ENCODE peak calls at places on chromosomes 13 and 19, in four cellular contexts. One of them, this sample, is unnamed.

GRCh38 chr13:36431204-36432105 is 840 bp upstream of the CCNA1 start:
- DNase-seq in Calu3: no peak
- DNase-seq in RWPE1: peak
- DNase-seq in fibroblast of lung: no peak
- DNase-seq in this sample: peak

GRCh38 chr13:113000575-113000974 is 31.6 kb downstream of the MCF2L start:
- DNase-seq in Calu3: no peak
- DNase-seq in RWPE1: no peak
- DNase-seq in fibroblast of lung: no peak
- DNase-seq in this sample: no peak

GRCh38 chr19:8655340-8655709 is 24.9 kb downstream of the NFILZ start:
- DNase-seq in Calu3: no peak
- DNase-seq in RWPE1: no peak
- DNase-seq in fibroblast of lung: no peak
- DNase-seq in this sample: no peak

GRCh38 chr19:49767380-49767779 is 579 bp downstream of the AP2A1 start:
- DNase-seq in Calu3: no peak
- DNase-seq in RWPE1: peak
- DNase-seq in fibroblast of lung: no peak
- DNase-seq in this sample: no peak

GRCh38 chr19:50415661-50416033 is 3.1 kb upstream of the SPIB start:
- DNase-seq in Calu3: no peak
- DNase-seq in RWPE1: no peak
- DNase-seq in fibroblast of lung: no peak
- DNase-seq in this sample: no peak

GRCh38 chr13:96804186-96804585 is 190.1 kb downstream of the OXGR1 start:
- DNase-seq in Calu3: no peak
- DNase-seq in RWPE1: no peak
- DNase-seq in fibroblast of lung: no peak
- DNase-seq in this sample: no peak

GRCh38 chr13:93690139-93690538 is 463.5 kb downstream of the GPC6 start:
- DNase-seq in Calu3: no peak
- DNase-seq in RWPE1: no peak
- DNase-seq in fibroblast of lung: peak
- DNase-seq in this sample: peak

GRCh38 chr19:4972509-4973230 is 3.8 kb downstream of the KDM4B start:
- DNase-seq in Calu3: peak
- DNase-seq in RWPE1: no peak
- DNase-seq in fibroblast of lung: peak
- DNase-seq in this sample: no peak

GRCh38 chr19:46299695-46300094 is 2.9 kb downstream of the HIF3A start:
- DNase-seq in Calu3: no peak
- DNase-seq in RWPE1: no peak
- DNase-seq in fibroblast of lung: no peak
- DNase-seq in this sample: no peak

GRCh38 chr19:5624741-5625140 is 1.9 kb downstream of the SAFB start:
- DNase-seq in Calu3: no peak
- DNase-seq in RWPE1: no peak
- DNase-seq in fibroblast of lung: no peak
- DNase-seq in this sample: peak

GRCh38 chr19:10006335-10006708 is 4.0 kb downstream of the COL5A3 start:
- DNase-seq in Calu3: no peak
- DNase-seq in RWPE1: no peak
- DNase-seq in fibroblast of lung: peak
- DNase-seq in this sample: no peak

GRCh38 chr19:5578094-5578846 is 10.5 kb upstream of the TINCR start:
- DNase-seq in Calu3: peak
- DNase-seq in RWPE1: peak
- DNase-seq in fibroblast of lung: peak
- DNase-seq in this sample: peak

GRCh38 chr19:13909430-13909829 is 3.4 kb downstream of the CC2D1A start:
- DNase-seq in Calu3: no peak
- DNase-seq in RWPE1: no peak
- DNase-seq in fibroblast of lung: no peak
- DNase-seq in this sample: no peak

GRCh38 chr19:3982701-3983541 is 2.3 kb downstream of the EEF2 start:
- DNase-seq in Calu3: no peak
- DNase-seq in RWPE1: peak
- DNase-seq in fibroblast of lung: peak
- DNase-seq in this sample: no peak

GRCh38 chr19:48878219-48879024 is 6.2 kb downstream of the PPP1R15A start:
- DNase-seq in Calu3: no peak
- DNase-seq in RWPE1: no peak
- DNase-seq in fibroblast of lung: peak
- DNase-seq in this sample: no peak

DNA sequence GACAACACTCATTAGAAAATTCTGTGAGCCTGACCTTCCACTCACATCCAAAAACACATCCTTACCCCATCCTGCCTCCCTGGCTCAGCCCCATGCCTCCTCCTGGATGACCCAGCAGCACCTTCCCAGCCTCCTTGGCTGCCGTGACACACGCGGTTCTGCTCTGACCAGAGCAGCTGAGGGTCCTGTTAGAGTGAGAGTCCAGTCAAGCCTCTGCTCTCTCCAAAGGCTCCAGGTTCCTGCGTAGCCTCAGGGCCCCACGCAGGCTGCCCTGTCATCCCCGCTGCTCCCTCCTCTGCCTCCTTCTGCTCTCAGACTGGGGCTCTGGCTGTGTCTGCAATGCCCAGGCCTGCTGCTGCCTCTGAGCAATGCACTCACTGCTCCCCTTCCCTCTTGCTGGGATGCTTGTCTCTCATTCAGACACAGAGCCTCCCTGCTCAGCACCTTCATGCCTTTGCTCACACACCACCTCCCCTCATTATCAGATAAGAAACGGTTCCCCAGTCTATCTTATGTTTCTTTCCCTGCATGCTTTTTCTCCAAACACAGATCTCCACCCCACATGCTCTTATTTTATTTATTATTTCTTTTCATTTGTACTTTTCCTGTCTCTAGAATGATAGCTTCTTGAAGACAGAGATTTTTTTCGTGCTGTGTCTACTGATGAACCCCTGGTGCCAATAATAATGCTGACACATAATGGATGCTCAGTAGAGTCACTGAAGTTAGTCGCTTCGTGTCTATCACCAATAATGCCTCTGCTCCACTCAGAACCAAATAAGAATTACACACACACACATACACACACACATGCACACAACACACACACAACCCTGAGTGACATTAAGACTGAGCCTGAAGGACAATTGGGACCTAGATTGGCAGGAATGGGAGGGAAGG is 10.2 kb upstream of the SIGLEC6 start:
- DNase-seq in Calu3: no peak
- DNase-seq in RWPE1: no peak
- DNase-seq in fibroblast of lung: no peak
- DNase-seq in this sample: no peak
- TF ChIP-seq CTCF in Calu3: no peak
- TF ChIP-seq CTCF in RWPE1: no peak
- TF ChIP-seq CTCF in fibroblast of lung: no peak
- TF ChIP-seq CTCF in this sample: no peak

GRCh38 chr19:18425515-18426415 is 6.6 kb downstream of the SSBP4 start:
- DNase-seq in Calu3: no peak
- DNase-seq in RWPE1: no peak
- DNase-seq in fibroblast of lung: peak
- DNase-seq in this sample: no peak
- TF ChIP-seq CTCF in Calu3: no peak
- TF ChIP-seq CTCF in RWPE1: peak
- TF ChIP-seq CTCF in fibroblast of lung: no peak
- TF ChIP-seq CTCF in this sample: no peak

GRCh38 chr19:11797491-11797890 is 832 bp upstream of the ZNF491 start:
- DNase-seq in Calu3: peak
- DNase-seq in RWPE1: peak
- DNase-seq in fibroblast of lung: peak
- DNase-seq in this sample: peak

GRCh38 chr19:11792942-11793341 is 5.4 kb upstream of the ZNF491 start:
- DNase-seq in Calu3: no peak
- DNase-seq in RWPE1: no peak
- DNase-seq in fibroblast of lung: no peak
- DNase-seq in this sample: no peak

DNA sequence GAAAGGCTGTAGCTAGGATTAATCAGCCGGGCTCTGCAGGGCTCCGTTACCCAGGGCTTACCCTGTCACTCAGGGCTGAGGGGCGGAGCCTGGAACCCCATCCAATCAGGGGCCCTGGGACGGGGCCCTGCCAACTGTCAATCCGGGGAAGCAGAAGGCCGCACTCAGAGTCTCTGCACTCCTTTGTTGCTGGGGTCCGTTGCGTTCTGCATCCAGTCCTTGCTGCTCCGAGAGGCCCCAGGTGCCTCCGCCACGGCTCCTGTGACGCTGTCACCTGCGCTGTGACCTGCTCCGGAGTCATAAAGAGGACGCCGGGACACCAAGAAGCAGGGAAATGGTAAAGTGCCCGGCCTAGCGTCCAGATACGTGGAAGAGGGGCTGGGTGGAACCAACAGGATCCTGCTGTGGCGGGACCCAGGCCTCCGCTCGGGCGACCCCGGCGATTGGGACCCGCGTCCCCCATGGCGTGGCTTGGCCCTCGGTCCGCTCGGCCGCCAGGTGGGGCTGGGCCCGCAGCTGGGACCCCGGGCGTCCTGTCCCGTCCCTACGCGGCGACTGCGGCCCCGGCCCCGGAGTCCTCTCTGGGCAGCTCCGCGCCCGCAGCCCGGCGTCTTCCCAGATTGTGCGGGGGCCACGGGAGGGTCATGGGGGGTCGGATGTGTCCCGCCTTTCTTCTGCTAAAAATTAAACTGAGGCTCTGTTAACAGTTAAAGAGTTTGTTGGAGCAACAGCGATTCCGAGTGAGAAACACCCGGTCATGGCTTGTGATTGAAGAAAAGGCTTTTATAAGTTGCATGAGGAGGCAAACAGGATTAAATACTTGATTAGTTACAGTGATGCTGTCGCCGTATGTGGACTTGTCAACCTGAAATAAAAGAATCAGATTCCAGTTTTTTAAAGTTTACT is at the start of gene ZNF491:
- DNase-seq in Calu3: peak
- DNase-seq in RWPE1: peak
- DNase-seq in fibroblast of lung: peak
- DNase-seq in this sample: no peak
- TF ChIP-seq CTCF in Calu3: no peak
- TF ChIP-seq CTCF in RWPE1: peak
- TF ChIP-seq CTCF in fibroblast of lung: no peak
- TF ChIP-seq CTCF in this sample: no peak

GRCh38 chr19:35328851-35329285 is at the start of gene CD22:
- DNase-seq in Calu3: no peak
- DNase-seq in RWPE1: no peak
- DNase-seq in fibroblast of lung: no peak
- DNase-seq in this sample: no peak

GRCh38 chr19:35330475-35330874 is 1.5 kb downstream of the CD22 start:
- DNase-seq in Calu3: no peak
- DNase-seq in RWPE1: no peak
- DNase-seq in fibroblast of lung: no peak
- DNase-seq in this sample: no peak

GRCh38 chr19:35329323-35329722 is 336 bp downstream of the CD22 start:
- DNase-seq in Calu3: no peak
- DNase-seq in RWPE1: no peak
- DNase-seq in fibroblast of lung: no peak
- DNase-seq in this sample: no peak

GRCh38 chr19:35331551-35332214 is 2.7 kb downstream of the CD22 start:
- DNase-seq in Calu3: no peak
- DNase-seq in RWPE1: no peak
- DNase-seq in fibroblast of lung: no peak
- DNase-seq in this sample: no peak

GRCh38 chr19:35327642-35328041 is 1.3 kb upstream of the CD22 start:
- DNase-seq in Calu3: no peak
- DNase-seq in RWPE1: no peak
- DNase-seq in fibroblast of lung: no peak
- DNase-seq in this sample: no peak
- TF ChIP-seq CTCF in Calu3: peak
- TF ChIP-seq CTCF in RWPE1: no peak
- TF ChIP-seq CTCF in fibroblast of lung: no peak
- TF ChIP-seq CTCF in this sample: no peak

DNA sequence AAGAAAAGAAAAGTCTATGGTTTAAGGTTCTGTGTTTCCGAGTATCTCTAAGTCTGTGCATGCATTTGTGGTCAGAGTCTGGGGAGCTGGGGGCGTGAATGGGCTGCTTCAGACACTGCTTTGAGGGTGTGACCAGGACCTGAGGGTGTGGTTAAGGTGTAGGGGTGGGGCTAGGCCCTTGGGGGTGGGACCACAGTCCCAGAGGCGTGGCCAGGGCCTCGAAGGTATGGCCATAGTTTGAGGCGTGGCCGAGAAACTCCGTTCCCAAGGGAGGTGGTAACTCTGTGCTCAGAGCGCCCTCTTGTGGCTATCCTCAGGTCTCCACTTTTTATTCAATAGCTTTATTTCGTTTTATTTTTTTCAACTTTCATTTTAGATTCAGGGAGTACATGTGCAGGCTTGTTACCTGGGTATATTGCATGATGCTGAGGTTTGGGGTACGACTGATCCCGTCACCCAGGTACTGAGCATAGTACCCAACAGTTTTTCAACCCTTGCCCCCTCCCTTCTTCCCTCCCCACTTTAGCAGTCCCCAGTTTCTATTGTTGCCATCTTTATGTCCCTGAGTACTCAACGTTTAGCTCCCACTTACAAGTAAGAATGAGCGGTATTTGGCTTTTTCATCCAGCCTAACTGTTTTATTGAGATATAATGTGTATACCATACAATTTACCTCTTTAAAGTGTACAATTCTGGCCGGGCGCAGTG is 7.0 kb upstream of the CBLC start:
- DNase-seq in Calu3: peak
- DNase-seq in RWPE1: peak
- DNase-seq in fibroblast of lung: peak
- DNase-seq in this sample: peak
- TF ChIP-seq CTCF in Calu3: peak
- TF ChIP-seq CTCF in RWPE1: peak
- TF ChIP-seq CTCF in fibroblast of lung: peak
- TF ChIP-seq CTCF in this sample: peak

GRCh38 chr19:38389101-38389925 is 816 bp downstream of the SPRED3 start:
- DNase-seq in Calu3: no peak
- DNase-seq in RWPE1: peak
- DNase-seq in fibroblast of lung: peak
- DNase-seq in this sample: peak
- TF ChIP-seq CTCF in Calu3: no peak
- TF ChIP-seq CTCF in RWPE1: no peak
- TF ChIP-seq CTCF in fibroblast of lung: no peak
- TF ChIP-seq CTCF in this sample: no peak

DNA sequence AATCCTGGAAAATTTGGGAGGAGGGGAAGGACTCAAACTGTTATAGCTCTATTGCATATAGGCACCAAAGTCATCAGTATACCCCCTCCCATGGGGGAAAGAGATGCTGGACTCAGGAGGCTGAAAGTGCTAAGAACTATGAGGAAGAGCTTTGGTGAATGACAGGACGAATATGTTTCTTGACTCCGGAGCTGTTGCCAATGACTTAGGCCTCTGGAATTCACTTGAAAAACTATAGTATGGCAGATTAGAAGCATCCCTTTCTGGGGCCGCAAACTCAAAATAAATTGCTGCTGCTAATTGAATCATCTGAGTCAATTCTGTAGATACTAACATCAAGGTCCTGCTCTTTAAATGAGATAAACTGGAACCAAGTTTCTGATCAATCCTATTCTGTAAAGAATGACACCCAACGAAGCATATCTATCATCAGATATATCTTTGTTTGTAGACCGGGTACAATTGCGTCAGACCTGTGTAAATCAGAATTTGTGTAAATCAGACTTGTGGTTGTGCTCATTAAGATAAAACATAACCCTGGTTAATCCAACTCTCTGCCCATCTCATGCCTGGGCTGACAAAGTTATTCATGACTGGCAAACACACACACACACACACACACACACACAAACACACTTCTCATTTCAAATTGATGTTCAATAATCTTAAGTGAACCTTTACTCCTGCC is 1793.8 kb upstream of the PCDH20 start:
- DNase-seq in Calu3: no peak
- DNase-seq in RWPE1: no peak
- DNase-seq in fibroblast of lung: peak
- DNase-seq in this sample: no peak
- TF ChIP-seq CTCF in Calu3: no peak
- TF ChIP-seq CTCF in RWPE1: no peak
- TF ChIP-seq CTCF in fibroblast of lung: no peak
- TF ChIP-seq CTCF in this sample: no peak

This sample was measured in endothelial cell.